ENCODE peak calls at places on chromosomes 12 and 14, in four cellular contexts. One of them, this sample, is unnamed.

GRCh38 chr12:56220611-56221232 is 1.0 kb downstream of the RNF41 start:
- ATAC-seq in CD4-positive, alpha-beta T cell: no peak
- ATAC-seq in Right ventricle myocardium superior: no peak
- ATAC-seq in gastroesophageal sphincter: no peak
- ATAC-seq in this sample: no peak

GRCh38 chr14:79580908-79581307 is 630.4 kb downstream of the DIO2 start:
- ATAC-seq in CD4-positive, alpha-beta T cell: no peak
- ATAC-seq in Right ventricle myocardium superior: no peak
- ATAC-seq in gastroesophageal sphincter: no peak
- ATAC-seq in this sample: no peak

GRCh38 chr12:12913626-12914388 is 22.4 kb downstream of the GPRC5A start:
- ATAC-seq in CD4-positive, alpha-beta T cell: no peak
- ATAC-seq in Right ventricle myocardium superior: no peak
- ATAC-seq in gastroesophageal sphincter: no peak
- ATAC-seq in this sample: no peak

GRCh38 chr12:77727442-77728001 is 103.2 kb upstream of the NAV3 start:
- ATAC-seq in CD4-positive, alpha-beta T cell: no peak
- ATAC-seq in Right ventricle myocardium superior: peak
- ATAC-seq in gastroesophageal sphincter: peak
- ATAC-seq in this sample: no peak

GRCh38 chr12:27524489-27524835 is 456 bp downstream of the PPFIBP1 start:
- ATAC-seq in CD4-positive, alpha-beta T cell: no peak
- ATAC-seq in Right ventricle myocardium superior: no peak
- ATAC-seq in gastroesophageal sphincter: no peak
- ATAC-seq in this sample: no peak

GRCh38 chr12:3328081-3328480 is 162.9 kb upstream of the PRMT8 start:
- ATAC-seq in CD4-positive, alpha-beta T cell: no peak
- ATAC-seq in Right ventricle myocardium superior: no peak
- ATAC-seq in gastroesophageal sphincter: no peak
- ATAC-seq in this sample: no peak

GRCh38 chr14:24665440-24665991 is 31.5 kb upstream of the GZMB start:
- ATAC-seq in CD4-positive, alpha-beta T cell: peak
- ATAC-seq in Right ventricle myocardium superior: no peak
- ATAC-seq in gastroesophageal sphincter: no peak
- ATAC-seq in this sample: no peak

GRCh38 chr12:66048843-66049537 is 81.6 kb downstream of the LLPH start:
- ATAC-seq in CD4-positive, alpha-beta T cell: no peak
- ATAC-seq in Right ventricle myocardium superior: no peak
- ATAC-seq in gastroesophageal sphincter: no peak
- ATAC-seq in this sample: no peak

GRCh38 chr14:104665092-104665662 is 24.2 kb upstream of the INF2 start:
- ATAC-seq in CD4-positive, alpha-beta T cell: peak
- ATAC-seq in Right ventricle myocardium superior: peak
- ATAC-seq in gastroesophageal sphincter: no peak
- ATAC-seq in this sample: peak

GRCh38 chr12:104719700-104720345 is 238.3 kb downstream of the SLC41A2 start:
- ATAC-seq in CD4-positive, alpha-beta T cell: peak
- ATAC-seq in Right ventricle myocardium superior: no peak
- ATAC-seq in gastroesophageal sphincter: no peak
- ATAC-seq in this sample: peak

GRCh38 chr12:76562158-76562557 is 2.6 kb upstream of the OSBPL8 start:
- ATAC-seq in CD4-positive, alpha-beta T cell: no peak
- ATAC-seq in Right ventricle myocardium superior: no peak
- ATAC-seq in gastroesophageal sphincter: no peak
- ATAC-seq in this sample: no peak

GRCh38 chr14:49745191-49745590 is 22.8 kb upstream of the KLHDC2 start:
- ATAC-seq in CD4-positive, alpha-beta T cell: no peak
- ATAC-seq in Right ventricle myocardium superior: no peak
- ATAC-seq in gastroesophageal sphincter: no peak
- ATAC-seq in this sample: no peak